ENCODE peak calls at places on chromosomes 7 and 10, in four cellular contexts. U is cardiac muscle cell, J is IMR-90, T is astrocyte of the spinal cord. K is an unnamed sample.

GRCh38 chr10:79400567-79401004 is 44.8 kb downstream of the ZCCHC24 start:
- DNase-seq in U (peak), J (no peak), T (no peak), K (peak)

GRCh38 chr10:24821986-24822385 is 98.3 kb upstream of the ARHGAP21 start:
- DNase-seq in J (peak), U (no peak), T (no peak), K (peak)

GRCh38 chr7:37832194-37832593 is 16.2 kb upstream of the NME8 start:
- DNase-seq in T (no peak), U (peak), J (no peak), K (peak)

GRCh38 chr10:110404374-110404773 is 93.3 kb upstream of the DUSP5 start:
- DNase-seq in J (no peak), T (no peak), U (no peak), K (no peak)

GRCh38 chr7:33185786-33186185 is 56.4 kb downstream of the BBS9 start:
- DNase-seq in J (peak), T (peak), U (peak), K (peak)

GRCh38 chr10:92897916-92898315 is 49.6 kb downstream of the EXOC6 start:
- DNase-seq in U (no peak), T (no peak), J (no peak), K (no peak)

GRCh38 chr7:121337398-121337797 is 8.6 kb downstream of the WNT16 start:
- DNase-seq in J (no peak), T (no peak), U (peak), K (no peak)

GRCh38 chr10:62805139-62806092 is 896 bp downstream of the ADO start:
- DNase-seq in U (peak), T (peak), J (peak), K (peak)

GRCh38 chr7:50838675-50839377 is 56.1 kb upstream of the GRB10 start:
- DNase-seq in T (peak), J (peak), U (peak), K (peak)

GRCh38 chr7:114428211-114428610 is 13.6 kb downstream of the FOXP2 start:
- DNase-seq in T (no peak), J (no peak), U (no peak), K (no peak)

GRCh38 chr7:3548815-3549214 is 247.8 kb downstream of the SDK1 start:
- DNase-seq in J (no peak), U (no peak), T (no peak), K (no peak)

GRCh38 chr7:90755041-90755440 is 158.9 kb downstream of the CDK14 start:
- DNase-seq in J (no peak), U (no peak), T (no peak), K (no peak)

GRCh38 chr7:32500922-32501341 is 5.6 kb downstream of the AVL9 start:
- DNase-seq in T (peak), U (peak), J (peak), K (peak)

GRCh38 chr7:157515342-157516041 is 178.7 kb downstream of the DNAJB6 start:
- DNase-seq in T (no peak), U (no peak), J (no peak), K (no peak)

GRCh38 chr7:140304071-140304799 is 94.1 kb downstream of the SLC37A3 start:
- DNase-seq in T (peak), J (peak), U (peak), K (peak)

DNA sequence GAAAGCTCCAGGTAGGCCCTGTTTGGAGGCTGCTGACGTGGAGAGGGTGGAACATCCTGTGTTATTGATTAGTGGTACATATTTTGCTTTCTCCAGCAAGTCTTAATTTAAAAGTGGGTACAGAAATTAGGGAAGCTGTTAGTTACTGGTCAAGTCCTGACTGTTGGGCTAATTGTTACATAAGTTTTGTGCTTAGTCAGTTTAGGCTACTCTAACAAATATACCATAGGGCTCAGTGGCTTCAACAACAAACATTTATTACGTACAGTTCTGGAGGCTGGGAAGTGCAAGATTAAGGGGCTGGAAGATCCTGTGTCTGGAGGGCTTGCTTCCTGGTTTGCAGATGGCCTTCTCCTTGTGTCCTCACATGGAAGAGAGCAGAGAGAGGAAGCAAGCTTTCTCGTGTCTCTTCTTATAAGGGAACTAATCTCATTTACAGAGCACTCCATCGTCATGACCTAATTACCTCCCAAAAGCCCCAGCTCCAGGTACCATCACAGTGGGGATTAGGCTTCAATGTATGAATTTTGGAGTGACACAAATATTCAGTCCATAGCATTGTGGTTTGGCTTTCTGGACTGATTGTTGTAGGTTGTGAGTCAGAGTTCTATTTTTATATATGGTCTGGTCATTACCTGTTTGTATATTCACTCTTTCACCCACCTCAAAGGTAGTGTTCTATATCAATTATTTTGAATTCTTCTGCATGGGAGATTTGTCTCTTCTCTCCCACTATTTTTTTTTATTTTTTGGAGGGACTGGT is 17.0 kb downstream of the ST7 start:
- DNase-seq in T (no peak), U (no peak), J (no peak), K (no peak)
- H3K4me3 ChIP-seq in T (no peak), U (no peak), J (no peak), K (no peak)

DNA sequence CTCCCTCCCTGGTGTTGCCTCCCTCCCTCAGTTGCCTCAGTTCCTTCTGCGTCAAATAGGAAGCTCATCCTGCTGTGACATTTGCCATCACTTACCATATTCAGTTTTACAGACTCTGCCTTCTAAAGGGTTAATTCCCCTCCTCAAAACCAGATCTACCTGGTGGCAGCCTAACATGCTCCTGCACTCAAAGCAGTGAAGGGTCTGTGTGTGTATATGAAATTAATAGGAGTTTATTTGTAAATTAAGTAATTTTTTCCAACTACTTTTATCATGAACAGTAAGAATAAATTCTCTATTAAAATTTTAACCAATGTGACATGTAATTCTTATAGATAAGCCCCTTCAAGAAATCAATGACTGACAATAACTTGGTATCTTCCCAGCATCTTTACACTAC is 158.6 kb upstream of the INSYN2A start:
- DNase-seq in J (no peak), T (peak), U (peak), K (no peak)
- TF ChIP-seq CTCF in J (no peak), T (peak), U (peak), K (peak)

DNA sequence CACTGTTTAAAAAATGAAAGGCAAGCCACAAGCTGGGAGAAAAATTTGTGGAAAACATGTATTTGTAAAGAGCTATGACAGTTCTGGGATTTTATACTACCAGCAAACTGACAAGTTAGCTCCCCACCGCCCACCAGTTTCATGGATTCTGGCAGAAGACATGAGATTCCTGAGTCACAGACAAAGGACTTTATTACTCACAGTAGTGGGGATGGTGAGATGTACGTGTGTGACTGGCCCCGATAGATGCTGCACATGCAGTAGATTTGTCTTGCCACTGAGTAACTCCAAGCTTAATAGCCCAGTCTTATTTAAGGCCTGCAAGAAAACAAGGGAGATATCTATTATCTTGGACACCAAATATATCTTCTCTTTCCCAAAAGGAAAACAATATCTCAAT is 281.7 kb downstream of the AHR start:
- DNase-seq in J (peak), T (peak), U (peak), K (no peak)
- H3K4me3 ChIP-seq in J (no peak), T (no peak), U (no peak), K (no peak)

GRCh38 chr7:1412322-1413261 is 46.7 kb downstream of the MICALL2 start:
- DNase-seq in J (peak), U (peak), T (peak), K (peak)
- TF ChIP-seq CTCF in J (peak), U (peak), T (peak), K (peak)

GRCh38 chr7:101804642-101805401 is 12.6 kb upstream of the CUX1 start:
- DNase-seq in J (no peak), T (no peak), U (no peak), K (no peak)

GRCh38 chr7:101803203-101804086 is 14.0 kb upstream of the CUX1 start:
- DNase-seq in J (no peak), T (no peak), U (no peak), K (no peak)

GRCh38 chr7:101804087-101804631 is 13.3 kb upstream of the CUX1 start:
- DNase-seq in T (no peak), J (no peak), U (no peak), K (no peak)
- H3K4me3 ChIP-seq in T (no peak), J (no peak), U (no peak), K (no peak)

GRCh38 chr7:73623798-73624668 is at the start of gene MLXIPL:
- DNase-seq in T (peak), J (no peak), U (peak), K (peak)

GRCh38 chr7:73625276-73625675 is 954 bp upstream of the MLXIPL start:
- DNase-seq in J (no peak), T (no peak), U (no peak), K (no peak)

GRCh38 chr7:73624669-73625001 is 313 bp upstream of the MLXIPL start:
- DNase-seq in J (no peak), T (no peak), U (no peak), K (no peak)

GRCh38 chr7:73628504-73628903 is 4.2 kb upstream of the MLXIPL start:
- DNase-seq in U (no peak), T (no peak), J (no peak), K (no peak)

GRCh38 chr7:73626814-73627213 is 2.5 kb upstream of the MLXIPL start:
- DNase-seq in U (peak), J (peak), T (no peak), K (no peak)
- TF ChIP-seq CTCF in U (peak), J (peak), T (peak), K (peak)

GRCh38 chr10:60536529-60537114 is 146.9 kb upstream of the ANK3 start:
- DNase-seq in U (peak), J (peak), T (peak), K (peak)

GRCh38 chr10:60537697-60538096 is 148.0 kb upstream of the ANK3 start:
- DNase-seq in J (peak), T (peak), U (no peak), K (no peak)

GRCh38 chr10:60542691-60543090 is 153.0 kb upstream of the ANK3 start:
- DNase-seq in U (no peak), J (no peak), T (no peak), K (no peak)

DNA sequence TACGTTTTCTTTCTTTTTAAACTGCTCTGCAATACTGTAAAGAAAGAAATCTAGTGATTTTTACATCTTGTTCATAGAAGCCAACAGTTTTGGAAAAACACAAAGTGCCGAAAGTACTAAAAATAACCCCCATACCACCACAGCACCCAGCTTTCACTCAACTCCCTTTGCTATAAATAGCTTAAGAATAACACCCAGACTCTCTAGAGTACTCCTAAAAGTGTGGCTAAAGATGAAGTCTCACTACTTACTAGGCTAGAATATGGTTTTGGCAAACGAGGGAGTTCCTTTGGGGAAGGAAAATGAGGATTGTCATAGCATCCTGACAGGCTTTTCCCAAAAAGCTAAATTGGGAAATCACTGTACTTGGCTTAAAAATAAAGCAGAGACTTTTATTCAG is 151.8 kb upstream of the ANK3 start:
- DNase-seq in T (no peak), J (no peak), U (no peak), K (no peak)
- H3K4me3 ChIP-seq in T (no peak), J (no peak), U (no peak), K (no peak)

GRCh38 chr7:108239501-108240225 is 109.5 kb upstream of the LAMB4 start:
- DNase-seq in J (no peak), U (no peak), T (no peak), K (no peak)
- TF ChIP-seq CTCF in J (no peak), U (no peak), T (no peak), K (no peak)

GRCh38 chr7:131557521-131558385 is 1.3 kb upstream of the PODXL start:
- DNase-seq in J (no peak), T (no peak), U (no peak), K (no peak)
- H3K4me3 ChIP-seq in J (peak), T (peak), U (peak), K (peak)

K was measured in fibroblast of villous mesenchyme.